ENCODE peak calls at places on chromosome 1, in ten cellular contexts. One of them, this sample, is unnamed.

GRCh38 chr1:26991310-26992116 is 2.0 kb upstream of the TRNP1 start:
- DNase-seq in foreskin fibroblast: peak
- DNase-seq in D341Med: no peak
- DNase-seq in MM.1S: no peak
- DNase-seq in HS-5: no peak
- DNase-seq in activated naive CD4-positive, alpha-beta T cell treated with anti-CD3 and anti-CD28 coated beads, Interleukin-2, amount 50 U/mL, for 16 hours: peak
- DNase-seq in NCI-H2081: no peak
- DNase-seq in BE2C: no peak
- DNase-seq in renal cortical epithelial cell: peak
- DNase-seq in AG08395: peak
- DNase-seq in this sample: no peak

GRCh38 chr1:25802915-25803314 is 2.9 kb downstream of the SELENON start:
- DNase-seq in HS-5: no peak
- DNase-seq in MM.1S: peak
- DNase-seq in activated naive CD4-positive, alpha-beta T cell treated with anti-CD3 and anti-CD28 coated beads, Interleukin-2, amount 50 U/mL, for 16 hours: no peak
- DNase-seq in renal cortical epithelial cell: no peak
- DNase-seq in AG08395: no peak
- DNase-seq in NCI-H2081: no peak
- DNase-seq in D341Med: no peak
- DNase-seq in foreskin fibroblast: no peak
- DNase-seq in BE2C: no peak
- DNase-seq in this sample: no peak

GRCh38 chr1:248884632-248885295 is 21.3 kb upstream of the PGBD2 start:
- DNase-seq in MM.1S: no peak
- DNase-seq in NCI-H2081: no peak
- DNase-seq in D341Med: no peak
- DNase-seq in renal cortical epithelial cell: no peak
- DNase-seq in activated naive CD4-positive, alpha-beta T cell treated with anti-CD3 and anti-CD28 coated beads, Interleukin-2, amount 50 U/mL, for 16 hours: no peak
- DNase-seq in foreskin fibroblast: no peak
- DNase-seq in BE2C: no peak
- DNase-seq in AG08395: no peak
- DNase-seq in HS-5: no peak
- DNase-seq in this sample: no peak

GRCh38 chr1:200535605-200536004 is 84.9 kb downstream of the KIF14 start:
- DNase-seq in NCI-H2081: no peak
- DNase-seq in BE2C: peak
- DNase-seq in HS-5: no peak
- DNase-seq in D341Med: peak
- DNase-seq in AG08395: peak
- DNase-seq in MM.1S: peak
- DNase-seq in foreskin fibroblast: no peak
- DNase-seq in renal cortical epithelial cell: peak
- DNase-seq in activated naive CD4-positive, alpha-beta T cell treated with anti-CD3 and anti-CD28 coated beads, Interleukin-2, amount 50 U/mL, for 16 hours: peak
- DNase-seq in this sample: no peak

GRCh38 chr1:19310720-19311502 is 1.0 kb downstream of the AKR7A2 start:
- DNase-seq in foreskin fibroblast: no peak
- DNase-seq in BE2C: no peak
- DNase-seq in D341Med: peak
- DNase-seq in NCI-H2081: no peak
- DNase-seq in renal cortical epithelial cell: peak
- DNase-seq in AG08395: no peak
- DNase-seq in HS-5: no peak
- DNase-seq in MM.1S: no peak
- DNase-seq in activated naive CD4-positive, alpha-beta T cell treated with anti-CD3 and anti-CD28 coated beads, Interleukin-2, amount 50 U/mL, for 16 hours: no peak
- DNase-seq in this sample: no peak

GRCh38 chr1:113966013-113966412 is 13.3 kb upstream of the OLFML3 start:
- DNase-seq in NCI-H2081: no peak
- DNase-seq in foreskin fibroblast: no peak
- DNase-seq in D341Med: no peak
- DNase-seq in renal cortical epithelial cell: no peak
- DNase-seq in HS-5: no peak
- DNase-seq in MM.1S: no peak
- DNase-seq in BE2C: no peak
- DNase-seq in activated naive CD4-positive, alpha-beta T cell treated with anti-CD3 and anti-CD28 coated beads, Interleukin-2, amount 50 U/mL, for 16 hours: no peak
- DNase-seq in AG08395: no peak
- DNase-seq in this sample: no peak

GRCh38 chr1:223143760-223144248 is 756 bp upstream of the TLR5 start:
- DNase-seq in HS-5: no peak
- DNase-seq in MM.1S: peak
- DNase-seq in NCI-H2081: peak
- DNase-seq in D341Med: no peak
- DNase-seq in foreskin fibroblast: no peak
- DNase-seq in renal cortical epithelial cell: no peak
- DNase-seq in AG08395: no peak
- DNase-seq in BE2C: no peak
- DNase-seq in activated naive CD4-positive, alpha-beta T cell treated with anti-CD3 and anti-CD28 coated beads, Interleukin-2, amount 50 U/mL, for 16 hours: peak
- DNase-seq in this sample: no peak

GRCh38 chr1:8818325-8818775 is 910 bp upstream of the RERE start:
- DNase-seq in foreskin fibroblast: peak
- DNase-seq in D341Med: no peak
- DNase-seq in HS-5: peak
- DNase-seq in renal cortical epithelial cell: peak
- DNase-seq in MM.1S: no peak
- DNase-seq in NCI-H2081: no peak
- DNase-seq in activated naive CD4-positive, alpha-beta T cell treated with anti-CD3 and anti-CD28 coated beads, Interleukin-2, amount 50 U/mL, for 16 hours: peak
- DNase-seq in AG08395: peak
- DNase-seq in BE2C: peak
- DNase-seq in this sample: no peak

This sample was measured in GM04503.